ENCODE peak calls at places on chromosomes 12 and 14, in nine cellular contexts. X is DMS 273 treated with DMSO at 0.1 percent for 48 hours; S is activated CD4-positive, alpha-beta T cell treated with anti-CD3 and anti-CD28 coated beads for 24 hours; C is activated T-cell treated with anti-CD3 and anti-CD28 coated beads for 48 hours; M is fibroblast of lung; A is activated T-helper 1 cell treated with anti-CD3 and anti-CD28 coated beads, Interleukin-12 subunit alpha, Interleukin-12 subunit beta, Interleukin-2, Interleukin-4 antibody, amounts not matched to agents 30 ng/mL and 10 ng/mL and 1 ng/mL, durations not matched to agents 14 hours and 24 hours and 36 hours; Q is iris pigment epithelial cell; P is EH; R is A549. J is an unnamed sample.

GRCh38 chr12:2893007-2893406 is 2.3 kb downstream of the TULP3 start:
- DNase-seq in X (no peak), S (no peak), C (no peak), M (peak), A (no peak), Q (peak), P (peak), R (no peak), J (no peak)

GRCh38 chr14:23299986-23300686 is 2.5 kb downstream of the PPP1R3E start:
- DNase-seq in X (no peak), S (no peak), C (no peak), M (no peak), A (no peak), Q (no peak), P (no peak), R (no peak), J (no peak)

GRCh38 chr12:107447336-107447735 is 238.3 kb upstream of the PWP1 start:
- DNase-seq in X (no peak), S (no peak), C (no peak), M (no peak), A (no peak), Q (no peak), P (no peak), R (no peak), J (no peak)

GRCh38 chr14:91237219-91237618 is 7.3 kb downstream of the GPR68 start:
- DNase-seq in X (no peak), S (no peak), C (no peak), M (peak), A (no peak), Q (peak), P (peak), R (no peak), J (no peak)

GRCh38 chr12:15152456-15152855 is 68.8 kb downstream of the RERG start:
- DNase-seq in X (no peak), S (no peak), C (no peak), M (no peak), A (no peak), Q (peak), P (no peak), R (no peak), J (no peak)

GRCh38 chr14:80419339-80419738 is 208.0 kb upstream of the DIO2 start:
- DNase-seq in X (no peak), S (no peak), C (no peak), M (peak), A (no peak), Q (no peak), P (no peak), R (no peak), J (no peak)

GRCh38 chr14:55125403-55125802 is 3.6 kb upstream of the LGALS3 start:
- DNase-seq in X (no peak), S (no peak), C (no peak), M (no peak), A (no peak), Q (no peak), P (peak), R (no peak), J (no peak)

GRCh38 chr14:56474419-56475022 is 105.1 kb upstream of the TMEM260 start:
- DNase-seq in X (peak), S (peak), C (no peak), M (peak), A (no peak), Q (peak), P (peak), R (peak), J (peak)

GRCh38 chr12:126551882-126552281 is 1486.6 kb downstream of the AACS start:
- DNase-seq in X (no peak), S (no peak), C (no peak), M (no peak), A (no peak), Q (no peak), P (no peak), R (no peak), J (no peak)

GRCh38 chr14:45426685-45427282 is 173.8 kb upstream of the MIS18BP1 start:
- DNase-seq in X (peak), S (no peak), C (no peak), M (peak), A (no peak), Q (peak), P (peak), R (peak), J (peak)

GRCh38 chr14:60220084-60220483 is 28.9 kb upstream of the PPM1A start:
- DNase-seq in X (no peak), S (no peak), C (no peak), M (no peak), A (no peak), Q (no peak), P (no peak), R (no peak), J (no peak)

GRCh38 chr14:71202881-71203280 is 295.6 kb downstream of the PCNX1 start:
- DNase-seq in X (no peak), S (no peak), C (no peak), M (peak), A (no peak), Q (no peak), P (peak), R (no peak), J (no peak)

GRCh38 chr12:81758421-81759214 is 532 bp downstream of the PPFIA2 start:
- DNase-seq in X (peak), S (no peak), C (peak), M (peak), A (no peak), Q (peak), P (peak), R (no peak), J (no peak)

GRCh38 chr14:94769413-94770250 is at the start of gene GSC:
- DNase-seq in X (peak), S (no peak), C (no peak), M (peak), A (no peak), Q (peak), P (peak), R (peak), J (no peak)

GRCh38 chr12:15256760-15257159 is 35.5 kb upstream of the RERG start:
- DNase-seq in X (no peak), S (no peak), C (no peak), M (no peak), A (no peak), Q (peak), P (peak), R (no peak), J (no peak)

GRCh38 chr12:65977384-65977783 is 153.1 kb downstream of the HMGA2 start:
- DNase-seq in X (no peak), S (no peak), C (no peak), M (peak), A (no peak), Q (no peak), P (peak), R (no peak), J (no peak)

GRCh38 chr14:23405096-23405495 is 3.0 kb downstream of the MYH6 start:
- DNase-seq in X (no peak), S (no peak), C (no peak), M (no peak), A (no peak), Q (no peak), P (no peak), R (no peak), J (no peak)

GRCh38 chr14:72970824-72971434 is 44.7 kb downstream of the DCAF4 start:
- DNase-seq in X (no peak), S (no peak), C (no peak), M (no peak), A (no peak), Q (no peak), P (no peak), R (no peak), J (no peak)

GRCh38 chr14:77409131-77409533 is 14.2 kb downstream of the NOXRED1 start:
- DNase-seq in X (peak), S (no peak), C (no peak), M (peak), A (no peak), Q (peak), P (peak), R (no peak), J (no peak)

GRCh38 chr14:24430143-24430681 is 458 bp downstream of the KHNYN start:
- DNase-seq in X (no peak), S (peak), C (peak), M (peak), A (peak), Q (peak), P (peak), R (peak), J (peak)

GRCh38 chr12:104620761-104621531 is 164.2 kb downstream of the CHST11 start:
- DNase-seq in X (no peak), S (no peak), C (no peak), M (peak), A (no peak), Q (no peak), P (no peak), R (no peak), J (no peak)

J was measured in CMK.